ENCODE peak calls at places on chromosomes 5 and 9, in seven cellular contexts. F is PC-9, K is brain microvascular endothelial cell, R is lung, I is mesenchymal stem cell, V is Peyer's patch, S is tibial artery. L is an unnamed sample.

GRCh38 chr9:96435345-96435744 is 14.6 kb upstream of the HABP4 start:
- DNase-seq in F (no peak), R (no peak), S (no peak), K (no peak), I (no peak), V (no peak), L (no peak)

GRCh38 chr5:134127988-134128647 is 13.6 kb downstream of the TCF7 start:
- DNase-seq in K (no peak), I (no peak), F (no peak), R (no peak), V (no peak), S (no peak), L (no peak)

GRCh38 chr5:171588046-171588445 is 168.6 kb downstream of the FGF18 start:
- DNase-seq in V (no peak), R (no peak), F (no peak), K (no peak), S (no peak), I (no peak), L (no peak)

GRCh38 chr5:121366515-121366914 is 485.2 kb upstream of the FTMT start:
- DNase-seq in K (no peak), R (no peak), I (peak; percentile 56), F (no peak), S (no peak), V (no peak), L (no peak)

GRCh38 chr9:14245901-14246525 is 67.9 kb downstream of the NFIB start:
- DNase-seq in R (no peak), F (no peak), V (no peak), S (no peak), I (peak; percentile 49), K (peak; percentile 17), L (no peak)

GRCh38 chr9:83554278-83554677 is 16.1 kb upstream of the FRMD3 start:
- DNase-seq in I (no peak), R (no peak), V (no peak), K (no peak), S (peak; percentile 68), F (no peak), L (peak; percentile 52)

GRCh38 chr5:56631719-56632118 is 183.6 kb upstream of the MAP3K1 start:
- DNase-seq in S (no peak), I (no peak), K (no peak), R (no peak), V (no peak), F (no peak), L (no peak)

GRCh38 chr9:137590469-137591383 is at the start of gene ZMYND19:
- DNase-seq in I (peak; percentile 84), R (peak; percentile 83), V (peak; percentile 94), S (peak; percentile 83), F (peak; percentile 94), K (peak; percentile 56), L (peak; percentile 90)

GRCh38 chr9:137630126-137630525 is 11.3 kb downstream of the EHMT1 start:
- DNase-seq in S (no peak), R (no peak), K (no peak), F (no peak), V (no peak), I (peak; percentile 40), L (no peak)

GRCh38 chr9:136050706-136051567 is 44.2 kb downstream of the NACC2 start:
- DNase-seq in K (no peak), V (peak; percentile 43), F (no peak), S (no peak), R (no peak), I (peak; percentile 53), L (no peak)

GRCh38 chr5:8247485-8247884 is 378.5 kb downstream of the MTRR start:
- DNase-seq in K (no peak), S (no peak), V (no peak), I (no peak), R (no peak), F (no peak), L (no peak)

GRCh38 chr9:6973762-6974161 is 216.0 kb downstream of the KDM4C start:
- DNase-seq in F (no peak), K (no peak), I (peak; percentile 29), V (no peak), S (no peak), R (no peak), L (no peak)

GRCh38 chr9:129237195-129237611 is 59.1 kb upstream of the IER5L start:
- DNase-seq in R (no peak), K (peak; percentile 59), S (no peak), V (peak; percentile 42), F (peak; percentile 28), I (peak; percentile 70), L (no peak)

GRCh38 chr9:34580358-34580757 is 9.2 kb downstream of the CNTFR start:
- DNase-seq in S (no peak), K (no peak), F (no peak), V (no peak), R (no peak), I (no peak), L (no peak)

GRCh38 chr5:58940446-58940845 is 357.6 kb downstream of the RAB3C start:
- DNase-seq in R (no peak), K (peak; percentile 71), I (peak; percentile 54), V (no peak), F (no peak), S (no peak), L (no peak)

GRCh38 chr5:44900273-44900954 is 91.7 kb downstream of the MRPS30 start:
- DNase-seq in I (no peak), R (no peak), V (no peak), S (no peak), F (no peak), K (no peak), L (no peak)

GRCh38 chr9:33227741-33228140 is 12.2 kb upstream of the SPINK4 start:
- DNase-seq in I (no peak), K (no peak), V (no peak), S (no peak), R (no peak), F (no peak), L (no peak)
- H3K27ac ChIP-seq in I (no peak overlapping the region), K (no peak overlapping the region), V (no peak overlapping the region), S (no peak overlapping the region), R (no peak overlapping the region), F (no peak overlapping the region), L (no peak overlapping the region)

GRCh38 chr9:16708638-16709435 is 161.6 kb downstream of the BNC2 start:
- DNase-seq in V (no peak), I (peak; percentile 93), R (no peak), S (no peak), F (no peak), K (no peak), L (no peak)

GRCh38 chr9:16704096-16704488 is 166.4 kb downstream of the BNC2 start:
- DNase-seq in I (peak; percentile 43), R (no peak), S (no peak), V (no peak), F (no peak), K (no peak), L (no peak)

GRCh38 chr9:16704489-16705111 is 165.9 kb downstream of the BNC2 start:
- DNase-seq in F (peak; percentile 17), R (no peak), S (peak; percentile 69), I (no peak), K (peak; percentile 65), V (no peak), L (peak; percentile 51)

GRCh38 chr9:16701347-16701746 is 169.1 kb downstream of the BNC2 start:
- DNase-seq in K (no peak), V (no peak), R (no peak), F (no peak), I (no peak), S (no peak), L (no peak)

DNA sequence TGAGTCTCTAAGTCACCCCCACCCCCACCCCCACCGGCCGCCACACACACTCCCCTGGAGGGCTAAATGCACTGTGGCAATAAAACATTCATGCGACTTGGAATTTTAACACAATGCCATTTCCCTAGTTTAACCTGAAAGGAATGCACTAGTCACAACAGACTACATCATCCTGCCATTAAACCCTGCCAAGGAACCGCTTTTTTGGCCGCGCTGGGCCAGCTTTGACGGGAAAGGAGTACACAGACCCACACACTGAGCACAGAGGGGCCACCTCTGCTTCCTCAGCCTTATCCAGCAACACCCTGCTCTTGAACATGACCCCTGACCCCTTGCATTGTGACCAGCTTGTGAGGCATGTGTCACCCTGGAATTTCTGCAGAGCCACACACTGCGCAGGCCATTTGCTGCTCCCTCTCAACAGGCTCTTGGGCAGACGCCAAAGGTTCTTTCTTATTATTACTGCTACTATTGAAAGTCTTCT is 165.3 kb downstream of the BNC2 start:
- DNase-seq in S (peak; percentile 86), F (peak; percentile 77), R (peak; percentile 77), V (peak; percentile 59), I (peak; percentile 96), K (peak; percentile 98), L (peak; percentile 83)
- H3K27ac ChIP-seq in S (peak overlapping the region; percentile 79), F (peak overlapping the region; percentile 95), R (no peak overlapping the region), V (peak overlapping the region; percentile 44), I (peak overlapping the region; percentile 98), K (peak overlapping the region; percentile 96), L (peak overlapping the region; percentile 92)

GRCh38 chr5:132266836-132267160 is 9.3 kb downstream of the PDLIM4 start:
- DNase-seq in R (no peak), K (no peak), F (no peak), V (no peak), I (no peak), S (no peak), L (no peak)

GRCh38 chr5:132264546-132265335 is 7.2 kb downstream of the PDLIM4 start:
- DNase-seq in S (no peak), I (no peak), F (no peak), R (peak; percentile 24), K (no peak), V (no peak), L (no peak)

GRCh38 chr5:132267166-132267739 is 9.8 kb downstream of the PDLIM4 start:
- DNase-seq in I (no peak), F (no peak), V (no peak), K (no peak), R (no peak), S (no peak), L (no peak)

GRCh38 chr5:132265336-132266030 is 8.0 kb downstream of the PDLIM4 start:
- DNase-seq in S (peak; percentile 75), I (peak; percentile 98), K (peak; percentile 92), F (peak; percentile 87), R (peak; percentile 44), V (peak; percentile 79), L (peak; percentile 36)

DNA sequence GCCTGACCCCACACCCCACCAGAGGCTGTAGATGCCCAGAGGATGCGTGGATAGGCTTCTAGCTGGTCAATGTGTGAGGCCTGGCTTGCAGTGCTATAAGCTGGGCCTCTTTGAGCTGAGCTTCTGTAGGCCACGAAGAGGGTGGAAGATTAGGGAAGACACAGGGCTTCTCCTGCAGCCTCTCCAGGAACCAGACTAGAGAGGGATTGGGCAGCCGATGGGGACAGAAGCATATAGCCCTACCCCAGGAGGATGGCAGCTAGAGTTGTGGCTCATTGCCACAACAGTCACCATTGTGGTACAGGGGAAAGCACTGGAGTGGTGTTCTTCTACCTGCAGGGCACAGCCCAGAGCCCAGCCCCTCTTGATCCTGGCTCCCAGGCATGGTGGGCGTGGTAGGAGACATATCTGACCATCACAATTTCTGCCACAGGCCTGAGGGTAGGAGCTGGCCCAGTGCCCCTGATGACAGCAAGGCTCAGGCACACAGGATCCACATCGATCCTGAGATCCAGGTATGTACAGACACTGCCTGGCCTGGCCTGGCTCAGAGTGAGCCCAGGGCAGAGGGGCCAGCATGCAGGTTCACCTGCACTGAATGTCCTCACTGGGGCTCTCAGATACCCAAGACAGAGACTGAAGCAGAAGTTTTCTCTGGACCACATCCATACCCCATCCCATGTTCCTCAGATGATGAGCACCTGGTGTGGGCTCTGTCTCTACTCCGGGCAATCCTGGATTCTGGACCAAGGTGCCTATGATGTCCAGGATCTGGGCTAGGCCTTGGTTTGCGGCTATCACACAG is 8.7 kb downstream of the PDLIM4 start:
- DNase-seq in V (no peak), K (no peak), R (peak; percentile 25), F (peak; percentile 83), S (no peak), I (no peak), L (no peak)
- H3K27ac ChIP-seq in V (peak overlapping the region; percentile 34), K (peak overlapping the region; percentile 89), R (no peak overlapping the region), F (peak overlapping the region; percentile 58), S (peak overlapping the region; percentile 95), I (peak overlapping the region; percentile 48), L (peak overlapping the region; percentile 81)

GRCh38 chr9:80701061-80701460 is 988.3 kb downstream of the TLE1 start:
- DNase-seq in I (no peak), K (no peak), F (no peak), S (no peak), V (no peak), R (no peak), L (no peak)
- H3K27ac ChIP-seq in I (no peak overlapping the region), K (no peak overlapping the region), F (no peak overlapping the region), S (no peak overlapping the region), V (no peak overlapping the region), R (no peak overlapping the region), L (no peak overlapping the region)